ENCODE peak calls at places on chromosomes 3 and 15, in ten cellular contexts. M is HepG2, Q is stomach, T is SK-N-SH, P is HCT116, L is breast epithelium, F is vagina, D is HL-60, B is sigmoid colon, J is esophagus muscularis mucosa. Z is an unnamed sample.

GRCh38 chr15:58731756-58732535 is 17.6 kb downstream of the ADAM10 start:
- DNase-seq in L (no peak), F (no peak), P (peak), M (no peak), D (no peak), J (no peak), B (no peak), T (no peak), Q (no peak), Z (no peak)

GRCh38 chr3:114809668-114810413 is 337.2 kb downstream of the ZBTB20 start:
- DNase-seq in L (no peak), T (no peak), Q (no peak), P (no peak), M (peak), F (no peak), B (no peak), J (no peak), D (no peak), Z (no peak)

GRCh38 chr3:192550356-192550755 is 177.0 kb downstream of the FGF12 start:
- DNase-seq in J (no peak), M (no peak), B (no peak), D (no peak), P (no peak), T (no peak), F (no peak), L (no peak), Q (no peak), Z (no peak)

GRCh38 chr3:48220746-48221145 is 2.5 kb upstream of the CAMP start:
- DNase-seq in L (no peak), J (no peak), T (no peak), M (no peak), B (no peak), Q (no peak), D (no peak), P (no peak), F (no peak), Z (no peak)

GRCh38 chr3:77370413-77370812 is 330.5 kb downstream of the ROBO2 start:
- DNase-seq in P (no peak), J (no peak), Q (no peak), T (no peak), B (no peak), L (no peak), M (no peak), D (no peak), F (no peak), Z (no peak)

GRCh38 chr3:184811034-184811433 is 932 bp upstream of the VPS8 start:
- DNase-seq in L (no peak), J (peak), D (no peak), T (no peak), F (no peak), B (no peak), P (no peak), M (no peak), Q (no peak), Z (no peak)

GRCh38 chr3:185693985-185694675 is 108.0 kb downstream of the SENP2 start:
- DNase-seq in F (no peak), L (no peak), J (peak), P (no peak), D (no peak), M (no peak), T (no peak), Q (no peak), B (no peak), Z (no peak)

GRCh38 chr15:89556413-89557262 is 18.6 kb upstream of the TICRR start:
- DNase-seq in B (no peak), P (peak), F (peak), T (peak), M (peak), D (peak), J (no peak), L (no peak), Q (no peak), Z (peak)

GRCh38 chr15:42608110-42608531 is 32.7 kb downstream of the STARD9 start:
- DNase-seq in B (no peak), F (no peak), M (no peak), J (no peak), L (no peak), D (peak), Q (no peak), P (no peak), T (no peak), Z (peak)

GRCh38 chr15:31435256-31435781 is 108.7 kb downstream of the KLF13 start:
- DNase-seq in D (peak), T (peak), M (peak), Q (peak), L (no peak), P (peak), F (peak), B (peak), J (peak), Z (peak)

GRCh38 chr3:36864180-36865053 is 80.4 kb downstream of the TRANK1 start:
- DNase-seq in L (no peak), P (no peak), D (peak), F (no peak), J (no peak), Q (no peak), T (no peak), B (no peak), M (no peak), Z (no peak)

GRCh38 chr3:28853830-28854229 is 427.0 kb upstream of the RBMS3 start:
- DNase-seq in Q (no peak), T (no peak), B (no peak), M (no peak), J (no peak), L (no peak), F (no peak), D (no peak), P (no peak), Z (no peak)

GRCh38 chr3:32354362-32354778 is 37.3 kb upstream of the CMTM7 start:
- DNase-seq in J (no peak), F (no peak), B (no peak), M (peak), L (no peak), T (no peak), P (no peak), Q (no peak), D (no peak), Z (no peak)

GRCh38 chr3:30643763-30644462 is 37.5 kb downstream of the TGFBR2 start:
- DNase-seq in B (no peak), F (no peak), D (no peak), Q (peak), T (no peak), P (no peak), J (no peak), M (no peak), L (no peak), Z (peak)

GRCh38 chr3:146546366-146546965 is 2.1 kb upstream of the PLSCR1 start:
- DNase-seq in F (no peak), J (no peak), P (no peak), L (no peak), B (no peak), D (no peak), Q (no peak), T (no peak), M (no peak), Z (no peak)

GRCh38 chr3:125624341-125624740 is 29.0 kb upstream of the OSBPL11 start:
- DNase-seq in T (no peak), L (no peak), F (no peak), P (no peak), M (no peak), Q (no peak), D (no peak), J (no peak), B (no peak), Z (no peak)

GRCh38 chr15:43006991-43007390 is 86.4 kb upstream of the TTBK2 start:
- DNase-seq in M (no peak), J (no peak), T (no peak), B (no peak), Q (no peak), F (no peak), L (no peak), P (no peak), D (no peak), Z (no peak)

GRCh38 chr3:160413613-160414248 is 14.3 kb downstream of the SMC4 start:
- DNase-seq in D (peak), F (no peak), P (peak), T (peak), J (no peak), Q (peak), M (peak), B (no peak), L (no peak), Z (peak)

GRCh38 chr3:123486460-123486859 is 37.6 kb upstream of the ADCY5 start:
- DNase-seq in F (peak), M (no peak), P (no peak), Q (no peak), T (no peak), L (no peak), J (no peak), B (no peak), D (no peak), Z (no peak)

GRCh38 chr3:22495241-22495640 is 707.9 kb upstream of the UBE2E2 start:
- DNase-seq in D (no peak), P (no peak), T (no peak), L (no peak), J (no peak), Q (no peak), F (no peak), M (no peak), B (no peak), Z (no peak)

GRCh38 chr3:112401617-112402016 is 68.7 kb downstream of the CD200 start:
- DNase-seq in Q (no peak), P (no peak), J (no peak), L (no peak), M (no peak), T (no peak), B (no peak), F (no peak), D (no peak), Z (no peak)

GRCh38 chr3:88032245-88032644 is 26.6 kb downstream of the CGGBP1 start:
- DNase-seq in D (no peak), M (no peak), P (no peak), T (no peak), B (no peak), Q (no peak), L (no peak), J (no peak), F (no peak), Z (no peak)

GRCh38 chr3:109927161-109927560 is 589.8 kb upstream of the DPPA4 start:
- DNase-seq in D (no peak), L (no peak), P (peak), Q (no peak), J (no peak), T (peak), F (no peak), M (peak), B (no peak), Z (no peak)

GRCh38 chr15:83605595-83605994 is 48.3 kb upstream of the ADAMTSL3 start:
- DNase-seq in P (no peak), T (no peak), F (no peak), Q (no peak), B (peak), M (no peak), D (no peak), L (no peak), J (peak), Z (peak)

GRCh38 chr3:49124991-49125670 is 4.5 kb upstream of the USP19 start:
- DNase-seq in T (no peak), F (no peak), J (no peak), L (no peak), D (peak), B (no peak), P (no peak), M (no peak), Q (no peak), Z (no peak)

GRCh38 chr3:124295358-124295757 is 303.4 kb upstream of the ROPN1 start:
- DNase-seq in M (no peak), F (no peak), L (no peak), P (no peak), Q (no peak), D (no peak), J (no peak), B (no peak), T (no peak), Z (no peak)

GRCh38 chr3:31453430-31453829 is 79.3 kb upstream of the STT3B start:
- DNase-seq in B (no peak), M (no peak), T (no peak), J (no peak), F (no peak), L (no peak), P (no peak), Q (no peak), D (no peak), Z (no peak)

GRCh38 chr3:149717391-149718056 is 34.8 kb downstream of the COMMD2 start:
- DNase-seq in L (no peak), D (peak), J (no peak), M (peak), B (peak), T (peak), Q (peak), F (no peak), P (peak), Z (peak)

GRCh38 chr15:99029358-99029871 is 21.8 kb upstream of the PGPEP1L start:
- DNase-seq in L (no peak), M (no peak), J (no peak), T (no peak), P (no peak), F (no peak), B (no peak), D (no peak), Q (no peak), Z (no peak)

GRCh38 chr3:104460477-104461406 is 906.0 kb upstream of the ALCAM start:
- DNase-seq in Q (no peak), J (no peak), B (no peak), F (no peak), L (no peak), T (no peak), M (no peak), D (no peak), P (peak), Z (no peak)

GRCh38 chr3:4421121-4421520 is 45.9 kb downstream of the SUMF1 start:
- DNase-seq in L (no peak), J (no peak), M (no peak), P (no peak), D (peak), B (no peak), F (no peak), T (no peak), Q (no peak), Z (no peak)

GRCh38 chr3:105415981-105416380 is 49.3 kb downstream of the ALCAM start:
- DNase-seq in B (no peak), P (no peak), Q (no peak), F (no peak), M (no peak), L (no peak), J (no peak), D (no peak), T (no peak), Z (no peak)

GRCh38 chr15:39584662-39585393 is 3.9 kb downstream of the THBS1 start:
- DNase-seq in Q (no peak), M (no peak), B (no peak), T (no peak), L (no peak), F (no peak), D (no peak), J (peak), P (no peak), Z (no peak)

GRCh38 chr3:127049390-127049789 is 66.5 kb downstream of the PLXNA1 start:
- DNase-seq in P (no peak), T (no peak), B (no peak), Q (no peak), M (no peak), D (no peak), J (no peak), F (no peak), L (no peak), Z (no peak)

GRCh38 chr3:122691195-122691594 is 10.6 kb downstream of the PARP14 start:
- DNase-seq in T (no peak), D (no peak), J (no peak), F (no peak), P (no peak), B (no peak), M (peak), L (no peak), Q (peak), Z (no peak)

GRCh38 chr15:96503276-96503675 is 172.8 kb downstream of the NR2F2 start:
- DNase-seq in L (no peak), F (no peak), P (no peak), J (peak), B (no peak), D (peak), M (no peak), Q (no peak), T (no peak), Z (no peak)

GRCh38 chr15:80588801-80589200 is 106.3 kb upstream of the ABHD17C start:
- DNase-seq in F (no peak), P (no peak), T (no peak), M (peak), J (no peak), Q (peak), L (no peak), D (no peak), B (no peak), Z (no peak)

GRCh38 chr15:36429707-36430106 is 149.7 kb upstream of the CDIN1 start:
- DNase-seq in P (no peak), F (no peak), J (no peak), B (no peak), L (no peak), D (no peak), T (no peak), Q (no peak), M (no peak), Z (no peak)

GRCh38 chr3:188287339-188287738 is 133.4 kb downstream of the LPP start:
- DNase-seq in M (no peak), T (no peak), J (no peak), P (no peak), D (no peak), F (no peak), L (no peak), B (no peak), Q (no peak), Z (no peak)
- H3K27ac ChIP-seq in M (no peak), T (peak), J (peak), P (no peak), D (no peak), F (peak), L (peak), B (peak), Q (peak), Z (peak)

DNA sequence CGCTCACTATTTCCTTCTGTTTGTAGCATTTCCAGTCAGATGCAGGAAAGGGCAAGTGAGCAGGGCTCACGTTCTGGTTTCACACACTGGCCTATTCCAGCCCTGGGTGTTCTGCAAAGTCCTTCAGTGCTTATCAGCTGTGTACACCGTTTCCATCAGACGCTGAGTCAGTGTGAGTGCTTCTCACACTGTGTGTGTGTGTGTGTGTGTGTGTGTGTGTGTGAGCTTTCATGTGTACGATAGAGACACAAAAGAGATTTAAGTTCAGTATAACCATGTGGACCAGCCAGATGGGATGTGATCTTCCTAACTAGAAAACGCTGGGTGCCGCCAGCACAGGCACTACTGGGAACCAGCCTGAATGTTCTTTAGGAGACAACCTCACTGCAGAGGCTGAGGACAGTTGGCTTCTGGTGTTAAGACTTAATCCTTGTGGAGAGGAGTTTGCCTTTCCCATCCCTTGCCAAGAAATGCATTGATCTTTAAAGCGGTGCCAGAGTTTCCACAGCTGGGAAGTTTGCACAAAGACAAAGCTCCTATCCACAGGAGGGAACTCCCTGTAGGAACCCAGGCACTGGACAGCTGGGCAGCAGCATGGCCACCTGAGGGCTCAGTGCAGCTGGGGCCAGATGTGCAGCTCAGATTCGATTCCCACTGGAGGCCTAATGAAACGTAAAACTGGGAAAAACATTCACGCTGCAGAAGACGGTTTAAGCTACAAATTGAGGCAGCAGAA is 3.9 kb upstream of the CHSY1 start:
- DNase-seq in B (no peak), Q (no peak), J (no peak), L (no peak), M (peak), F (no peak), P (no peak), D (no peak), T (no peak), Z (no peak)
- TF ChIP-seq POLR2AphosphoS5 in B (no peak), Q (peak), J (no peak), L (no peak), M (no peak), F (no peak), P (no peak), D (no peak), T (no peak), Z (no peak)

GRCh38 chr15:87722941-87723691 is 533.4 kb downstream of the NTRK3 start:
- DNase-seq in F (no peak), D (no peak), L (no peak), M (no peak), B (no peak), J (no peak), P (no peak), Q (no peak), T (peak), Z (no peak)
- H3K27ac ChIP-seq in F (no peak), D (peak), L (no peak), M (no peak), B (no peak), J (no peak), P (no peak), Q (no peak), T (no peak), Z (no peak)

GRCh38 chr3:136195258-136196063 is 674 bp downstream of the MSL2 start:
- DNase-seq in F (no peak), M (peak), Q (peak), P (peak), B (peak), J (peak), D (peak), L (peak), T (peak), Z (peak)
- TF ChIP-seq POLR2AphosphoS5 in F (peak), M (no peak), Q (no peak), P (peak), B (peak), J (peak), D (peak), L (peak), T (no peak), Z (peak)

GRCh38 chr3:71645140-71645539 is 61.6 kb upstream of the FOXP1 start:
- DNase-seq in D (no peak), P (no peak), B (no peak), T (no peak), Q (no peak), M (no peak), L (no peak), J (no peak), F (no peak), Z (no peak)

GRCh38 chr3:71650372-71650771 is 66.8 kb upstream of the FOXP1 start:
- DNase-seq in T (no peak), D (no peak), B (no peak), F (no peak), P (no peak), M (no peak), Q (peak), L (no peak), J (no peak), Z (no peak)

GRCh38 chr3:71646971-71647370 is 63.4 kb upstream of the FOXP1 start:
- DNase-seq in L (no peak), J (no peak), D (no peak), Q (no peak), B (no peak), T (no peak), P (no peak), M (no peak), F (no peak), Z (no peak)

GRCh38 chr3:71649757-71650156 is 66.2 kb upstream of the FOXP1 start:
- DNase-seq in J (no peak), Q (no peak), F (peak), D (no peak), P (no peak), T (no peak), L (no peak), M (peak), B (no peak), Z (no peak)

DNA sequence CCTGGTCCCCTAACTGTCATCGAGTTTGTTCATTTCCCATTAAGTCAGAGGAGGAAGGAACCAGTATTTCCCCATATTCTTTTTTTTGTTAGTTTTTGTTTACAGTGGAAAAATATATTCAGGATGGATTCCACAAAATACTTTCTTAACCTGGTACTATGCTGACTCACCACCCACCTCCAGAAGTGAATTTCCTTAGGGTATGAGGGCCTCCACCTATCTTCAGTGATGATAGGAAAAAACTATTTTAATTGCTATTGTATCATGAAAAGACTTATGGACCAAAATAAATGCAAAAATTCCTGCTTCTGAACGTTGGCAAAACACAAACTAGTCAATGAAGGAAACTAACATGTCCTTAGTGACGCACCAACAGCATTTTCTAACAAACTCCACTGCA is 64.2 kb upstream of the FOXP1 start:
- DNase-seq in B (no peak), M (no peak), J (no peak), F (no peak), L (no peak), D (no peak), T (no peak), Q (no peak), P (no peak), Z (no peak)
- H3K27ac ChIP-seq in B (no peak), M (no peak), J (no peak), F (no peak), L (no peak), D (no peak), T (no peak), Q (no peak), P (no peak), Z (no peak)

GRCh38 chr15:70185251-70185711 is 87.6 kb upstream of the TLE3 start:
- DNase-seq in F (no peak), B (no peak), J (no peak), Q (no peak), P (no peak), T (peak), M (no peak), L (no peak), D (no peak), Z (no peak)
- TF ChIP-seq POLR2AphosphoS5 in F (no peak), B (no peak), J (no peak), Q (no peak), P (no peak), T (no peak), M (no peak), L (no peak), D (no peak), Z (no peak)